ENCODE peak calls at places on chromosomes 2 and 18, in ten cellular contexts. G is left ventricle myocardium inferior; T is fibroblast of lung; Z is CD8-positive, alpha-beta memory T cell; L is sigmoid colon; H is heart right ventricle; S is stomach; I is endodermal cell; R is lung; J is uterus. B is an unnamed sample. For H3K4me1, the result is how much of the 10 kb centered on the place peaks cover.

GRCh38 chr2:173076557-173077345 is 1.1 kb downstream of the MAP3K20 start:
- DNase-seq in R (no peak), Z (no peak), S (peak), H (peak), G (peak), J (peak), I (peak), L (peak), T (peak), B (peak)

GRCh38 chr2:67834482-67834881 is 228.3 kb downstream of the C1D start:
- DNase-seq in T (no peak), G (no peak), R (no peak), I (no peak), S (no peak), L (no peak), J (no peak), H (no peak), Z (no peak), B (no peak)

GRCh38 chr18:43692291-43692690 is 415.0 kb upstream of the SYT4 start:
- DNase-seq in I (no peak), H (no peak), L (no peak), S (no peak), T (peak), G (no peak), R (no peak), Z (no peak), J (no peak), B (no peak)

GRCh38 chr18:316391-316790 is 48.5 kb upstream of the THOC1 start:
- DNase-seq in L (no peak), J (no peak), Z (no peak), H (no peak), T (peak), S (no peak), I (no peak), R (no peak), G (no peak), B (no peak)

GRCh38 chr18:42196651-42197050 is 241.6 kb downstream of the PIK3C3 start:
- DNase-seq in S (no peak), R (no peak), J (no peak), T (no peak), Z (no peak), H (no peak), I (no peak), L (no peak), G (no peak), B (no peak)

GRCh38 chr2:12861344-12861942 is 144.7 kb downstream of the TRIB2 start:
- DNase-seq in J (no peak), H (no peak), T (peak), R (no peak), G (no peak), Z (no peak), L (no peak), I (no peak), S (no peak), B (no peak)

GRCh38 chr18:70243131-70243530 is 37.6 kb upstream of the RTTN start:
- DNase-seq in G (no peak), R (peak), I (no peak), J (no peak), S (peak), H (no peak), L (no peak), Z (no peak), T (no peak), B (peak)

GRCh38 chr2:106201656-106202055 is 7.6 kb upstream of the UXS1 start:
- DNase-seq in J (no peak), S (no peak), T (no peak), I (no peak), R (no peak), H (no peak), G (no peak), L (no peak), Z (no peak), B (no peak)

GRCh38 chr2:142291964-142292363 is 161.1 kb upstream of the LRP1B start:
- DNase-seq in L (no peak), S (no peak), I (no peak), J (no peak), G (no peak), T (no peak), R (no peak), Z (no peak), H (no peak), B (no peak)

GRCh38 chr18:21145371-21145770 is 33.8 kb upstream of the ROCK1 start:
- DNase-seq in J (no peak), Z (no peak), R (no peak), L (no peak), S (no peak), H (no peak), G (no peak), T (no peak), I (no peak), B (no peak)

GRCh38 chr2:106566050-106566449 is 78.9 kb downstream of the CD8B2 start:
- DNase-seq in L (no peak), G (no peak), H (peak), S (no peak), R (no peak), I (no peak), T (no peak), Z (no peak), J (peak), B (no peak)

GRCh38 chr2:60433021-60433596 is 120.3 kb downstream of the BCL11A start:
- DNase-seq in R (no peak), T (no peak), Z (no peak), L (no peak), S (no peak), G (no peak), I (no peak), H (no peak), J (no peak), B (no peak)

GRCh38 chr2:24672589-24672988 is 120.6 kb downstream of the PTRHD1 start:
- DNase-seq in R (no peak), I (no peak), T (no peak), H (no peak), S (no peak), G (no peak), J (no peak), Z (no peak), L (no peak), B (no peak)

GRCh38 chr2:119425620-119426395 is 5.8 kb upstream of the TMEM37 start:
- DNase-seq in S (no peak), H (no peak), R (no peak), T (no peak), Z (no peak), L (no peak), I (no peak), G (no peak), J (no peak), B (peak)

GRCh38 chr2:189014426-189015138 is 40.4 kb downstream of the COL3A1 start:
- DNase-seq in G (no peak), S (no peak), H (no peak), J (no peak), R (no peak), I (no peak), T (peak), Z (no peak), L (no peak), B (no peak)

GRCh38 chr2:41169744-41170143 is 717.9 kb upstream of the SLC8A1 start:
- DNase-seq in Z (no peak), G (no peak), T (no peak), H (no peak), S (no peak), I (peak), L (no peak), R (no peak), J (peak), B (no peak)

GRCh38 chr2:238667008-238667407 is 180.9 kb upstream of the TWIST2 start:
- DNase-seq in R (no peak), H (no peak), T (no peak), I (no peak), L (no peak), G (no peak), J (no peak), Z (no peak), S (no peak), B (no peak)

GRCh38 chr2:41717883-41718282 is 329.9 kb upstream of the PKDCC start:
- DNase-seq in H (no peak), S (no peak), J (no peak), G (no peak), T (no peak), L (no peak), Z (no peak), R (no peak), I (no peak), B (no peak)

GRCh38 chr2:205477016-205477705 is 205.1 kb upstream of the NRP2 start:
- DNase-seq in R (no peak), T (no peak), G (no peak), S (no peak), L (no peak), J (no peak), Z (no peak), H (no peak), I (no peak), B (no peak)

GRCh38 chr2:101440127-101440738 is 34.7 kb downstream of the RFX8 start:
- DNase-seq in T (peak), R (no peak), S (peak), G (peak), H (peak), I (no peak), Z (no peak), J (no peak), L (no peak), B (no peak)

GRCh38 chr2:201175971-201176570 is 6.9 kb upstream of the CASP10 start:
- DNase-seq in T (no peak), Z (no peak), J (no peak), H (no peak), S (peak), L (no peak), I (no peak), R (peak), G (no peak), B (peak)

GRCh38 chr2:223692227-223692947 is 90.2 kb upstream of the SCG2 start:
- DNase-seq in G (no peak), L (no peak), R (no peak), Z (no peak), S (peak), J (peak), H (peak), T (peak), I (peak), B (peak)

GRCh38 chr18:37565985-37566478 is 434 bp upstream of the CELF4 start:
- DNase-seq in G (peak), S (peak), T (peak), J (no peak), H (peak), L (peak), Z (no peak), R (no peak), I (peak), B (no peak)

GRCh38 chr18:22609642-22610041 is 191.9 kb upstream of the CTAGE1 start:
- DNase-seq in H (peak), T (no peak), S (peak), L (no peak), R (peak), J (peak), G (peak), Z (no peak), I (peak), B (peak)

GRCh38 chr18:23862071-23862470 is 152.5 kb upstream of the TTC39C start:
- DNase-seq in I (no peak), R (no peak), L (no peak), G (no peak), S (no peak), J (no peak), H (no peak), Z (no peak), T (peak), B (no peak)

GRCh38 chr18:76405761-76406356 is 89.2 kb downstream of the ZNF516 start:
- DNase-seq in G (peak), R (peak), J (peak), L (peak), S (peak), H (no peak), I (peak), Z (peak), T (peak), B (peak)

GRCh38 chr2:175730025-175730424 is 272.0 kb downstream of the LNPK start:
- DNase-seq in S (no peak), J (no peak), I (no peak), Z (no peak), R (no peak), G (no peak), L (no peak), H (no peak), T (no peak), B (no peak)

GRCh38 chr2:157875720-157876065 is 437 bp downstream of the ACVR1 start:
- DNase-seq in G (peak), H (peak), L (peak), J (peak), R (peak), T (no peak), S (peak), Z (peak), I (peak), B (peak)

GRCh38 chr2:232689152-232689910 is 7.8 kb upstream of the GIGYF2 start:
- DNase-seq in I (peak), T (peak), H (peak), G (peak), S (no peak), R (no peak), Z (no peak), J (no peak), L (no peak), B (peak)

GRCh38 chr2:233059797-233060499 is at the start of gene INPP5D:
- DNase-seq in R (peak), J (no peak), I (no peak), L (peak), H (peak), Z (peak), G (peak), T (no peak), S (peak), B (peak)

GRCh38 chr2:47891369-47892337 is 14.6 kb downstream of the FBXO11 start:
- DNase-seq in H (no peak), Z (no peak), I (no peak), J (no peak), S (no peak), G (no peak), R (no peak), L (no peak), T (peak), B (no peak)

GRCh38 chr2:55776479-55776878 is 82.8 kb upstream of the PNPT1 start:
- DNase-seq in L (no peak), S (no peak), R (no peak), J (no peak), I (no peak), G (no peak), T (no peak), Z (no peak), H (no peak), B (no peak)

GRCh38 chr18:52339891-52340371 is at the start of gene DCC:
- DNase-seq in S (peak), I (peak), J (no peak), Z (no peak), L (no peak), H (no peak), G (no peak), T (peak), R (peak), B (peak)

GRCh38 chr2:238160206-238161129 is 1.7 kb downstream of the ERFE start:
- DNase-seq in I (peak), S (no peak), T (peak), J (no peak), Z (no peak), G (peak), L (no peak), R (no peak), H (peak), B (no peak)

GRCh38 chr2:158495175-158495574 is 38.4 kb downstream of the PKP4 start:
- DNase-seq in T (no peak), R (no peak), H (no peak), S (no peak), J (no peak), Z (no peak), L (no peak), G (no peak), I (no peak), B (no peak)

GRCh38 chr2:236169151-236169721 is 1.1 kb upstream of the GBX2 start:
- DNase-seq in J (no peak), G (no peak), R (no peak), I (peak), H (no peak), Z (no peak), S (no peak), L (peak), T (no peak), B (no peak)

GRCh38 chr2:46997884-46998283 is 82.3 kb upstream of the MCFD2 start:
- DNase-seq in T (no peak), J (no peak), S (no peak), R (no peak), L (no peak), I (no peak), H (no peak), Z (no peak), G (no peak), B (no peak)

GRCh38 chr18:73717570-73717969 is 430.1 kb downstream of the FBXO15 start:
- DNase-seq in R (no peak), Z (no peak), I (no peak), J (no peak), H (no peak), L (no peak), G (no peak), S (no peak), T (no peak), B (no peak)

GRCh38 chr2:134232461-134232860 is 21.4 kb upstream of the MGAT5 start:
- DNase-seq in H (no peak), G (no peak), Z (no peak), I (no peak), J (no peak), S (no peak), R (no peak), T (no peak), L (no peak), B (no peak)
- H3K4me1 ChIP-seq in H (half or more), G (half or more), Z (half or more), I (under half), J (under half), S (under half), R (under half), T (under half), L (under half), B (under half)

GRCh38 chr2:65164379-65165023 is 34.6 kb upstream of the RAB1A start:
- DNase-seq in T (no peak), G (no peak), S (no peak), Z (no peak), H (peak), R (no peak), J (no peak), L (no peak), I (no peak), B (no peak)

GRCh38 chr2:65159921-65160320 is 30.0 kb upstream of the RAB1A start:
- DNase-seq in S (no peak), L (no peak), T (no peak), I (no peak), H (no peak), Z (no peak), G (no peak), J (no peak), R (no peak), B (no peak)

GRCh38 chr2:65159261-65159660 is 29.4 kb upstream of the RAB1A start:
- DNase-seq in I (no peak), J (no peak), R (no peak), L (no peak), S (no peak), T (no peak), H (no peak), G (no peak), Z (no peak), B (no peak)

GRCh38 chr2:65158557-65158956 is 28.7 kb upstream of the RAB1A start:
- DNase-seq in I (no peak), H (no peak), G (no peak), J (no peak), L (no peak), S (peak), R (no peak), T (no peak), Z (no peak), B (no peak)

GRCh38 chr2:65161551-65162100 is 31.7 kb upstream of the RAB1A start:
- DNase-seq in I (no peak), J (no peak), R (no peak), Z (no peak), T (no peak), S (no peak), G (no peak), H (no peak), L (no peak), B (peak)
- H3K4me3 ChIP-seq in I (no peak), J (no peak), R (no peak), Z (no peak), T (no peak), S (no peak), G (no peak), H (no peak), L (no peak), B (no peak)

GRCh38 chr2:99470957-99471356 is 18.9 kb downstream of the REV1 start:
- DNase-seq in Z (no peak), T (no peak), J (no peak), L (no peak), S (no peak), H (no peak), R (no peak), I (no peak), G (no peak), B (no peak)
- H3K4me1 ChIP-seq in Z (under half), T (under half), J (under half), L (half or more), S (half or more), H (half or more), R (under half), I (under half), G (half or more), B (under half)

DNA sequence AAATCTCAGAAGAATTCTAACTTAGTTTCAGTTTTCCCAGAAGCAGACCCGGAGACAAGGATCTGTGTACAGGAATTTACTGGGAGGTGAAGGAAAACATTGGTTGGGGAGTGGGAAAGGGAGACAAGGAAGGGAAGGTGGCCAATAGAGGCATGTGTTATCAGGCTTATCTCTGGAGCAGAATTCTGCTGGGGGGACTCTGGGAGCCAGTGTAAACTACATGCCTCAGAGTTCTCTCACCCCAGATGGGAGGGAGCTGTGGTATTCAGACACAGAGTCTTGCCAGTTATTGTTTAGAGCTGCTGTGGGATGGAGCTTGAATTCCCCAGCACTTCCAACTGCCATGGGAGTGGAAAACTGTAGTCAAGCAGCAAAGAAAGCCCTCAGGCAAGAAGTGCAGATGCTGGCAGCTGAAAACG is 19.0 kb downstream of the DNPEP start:
- DNase-seq in I (no peak), J (no peak), S (no peak), R (no peak), G (no peak), H (peak), L (no peak), Z (no peak), T (peak), B (no peak)
- H3K4me3 ChIP-seq in I (no peak), J (no peak), S (no peak), R (no peak), G (peak), H (peak), L (no peak), Z (no peak), T (no peak), B (no peak)

GRCh38 chr2:207155516-207155915 is 10.2 kb downstream of the KLF7 start:
- DNase-seq in I (no peak), S (no peak), T (peak), L (no peak), J (no peak), Z (no peak), H (no peak), R (no peak), G (no peak), B (no peak)

GRCh38 chr2:207156045-207156444 is 9.7 kb downstream of the KLF7 start:
- DNase-seq in R (no peak), L (no peak), I (no peak), G (no peak), J (no peak), Z (no peak), H (no peak), S (no peak), T (peak), B (no peak)

GRCh38 chr2:207153266-207153990 is 12.3 kb downstream of the KLF7 start:
- DNase-seq in Z (no peak), I (no peak), T (no peak), J (no peak), S (no peak), L (no peak), H (no peak), R (no peak), G (no peak), B (no peak)

GRCh38 chr2:207156451-207157161 is 9.1 kb downstream of the KLF7 start:
- DNase-seq in H (no peak), J (no peak), R (no peak), G (no peak), L (no peak), T (peak), I (no peak), Z (no peak), S (no peak), B (no peak)

GRCh38 chr2:207154556-207155179 is 11.1 kb downstream of the KLF7 start:
- DNase-seq in G (no peak), L (no peak), J (no peak), R (no peak), Z (no peak), H (no peak), S (no peak), T (no peak), I (no peak), B (no peak)
- H3K4me1 ChIP-seq in G (half or more), L (half or more), J (under half), R (half or more), Z (half or more), H (half or more), S (half or more), T (under half), I (under half), B (half or more)

B was measured in transverse colon.